ENCODE peak calls at places on chromosomes 2 and 18, in four cellular contexts. T, G, D and N are unnamed samples.

GRCh38 chr2:126776255-126776654 is 120.3 kb downstream of the GYPC start:
- DNase-seq in T (no peak), G (no peak), D (no peak), N (no peak)

GRCh38 chr18:183769-184168 is 25.4 kb downstream of the USP14 start:
- DNase-seq in T (no peak), G (no peak), D (peak), N (peak)

GRCh38 chr2:236434593-236434992 is 135.0 kb upstream of the ACKR3 start:
- DNase-seq in T (no peak), G (no peak), D (no peak), N (no peak)

GRCh38 chr18:2191180-2191790 is 380.0 kb downstream of the METTL4 start:
- DNase-seq in T (no peak), G (no peak), D (no peak), N (no peak)

GRCh38 chr18:61549411-61549810 is 216.2 kb downstream of the CDH20 start:
- DNase-seq in T (no peak), G (no peak), D (no peak), N (no peak)

GRCh38 chr18:36284671-36285295 is 12.7 kb upstream of the FHOD3 start:
- DNase-seq in T (no peak), G (peak), D (peak), N (peak)

GRCh38 chr2:74078467-74078866 is 69.2 kb downstream of the BOLA3 start:
- DNase-seq in T (no peak), G (no peak), D (no peak), N (no peak)

GRCh38 chr2:240469239-240469636 is 33.8 kb downstream of the GPC1 start:
- DNase-seq in T (no peak), G (peak), D (peak), N (no peak)

GRCh38 chr2:10447300-10448207 is 573 bp downstream of the ODC1 start:
- DNase-seq in T (peak), G (peak), D (peak), N (peak)

GRCh38 chr2:120398051-120398960 is 52.4 kb downstream of the INHBB start:
- DNase-seq in T (no peak), G (no peak), D (peak), N (peak)

GRCh38 chr2:239693330-239693729 is 292.5 kb upstream of the HDAC4 start:
- DNase-seq in T (no peak), G (no peak), D (no peak), N (no peak)

GRCh38 chr2:151260492-151261239 is 997 bp downstream of the RBM43 start:
- DNase-seq in T (no peak), G (no peak), D (peak), N (peak)

GRCh38 chr2:215832791-215833190 is 180.6 kb downstream of the MREG start:
- DNase-seq in T (no peak), G (no peak), D (no peak), N (peak)